ENCODE peak calls at places on chromosome 6, in five cellular contexts. One of them, this sample, is unnamed.

GRCh38 chr6:122631571-122632249 is 21.5 kb downstream of the PKIB start:
- DNase-seq in H9: no peak
- DNase-seq in pancreas: no peak
- DNase-seq in MM.1S: no peak
- DNase-seq in GM12865: no peak
- DNase-seq in this sample: peak

GRCh38 chr6:149842331-149842730 is 21.8 kb downstream of the LRP11 start:
- DNase-seq in pancreas: no peak
- DNase-seq in MM.1S: no peak
- DNase-seq in GM12865: no peak
- DNase-seq in H9: no peak
- DNase-seq in this sample: no peak

GRCh38 chr6:28218312-28219248 is 6.5 kb upstream of the ZSCAN9 start:
- DNase-seq in GM12865: peak
- DNase-seq in MM.1S: peak
- DNase-seq in H9: peak
- DNase-seq in pancreas: peak
- DNase-seq in this sample: peak

GRCh38 chr6:119856136-119856535 is 506.6 kb upstream of the MAN1A1 start:
- DNase-seq in MM.1S: peak
- DNase-seq in H9: no peak
- DNase-seq in GM12865: peak
- DNase-seq in pancreas: no peak
- DNase-seq in this sample: peak

GRCh38 chr6:36977470-36977941 is 8.5 kb downstream of the MTCH1 start:
- DNase-seq in GM12865: peak
- DNase-seq in pancreas: no peak
- DNase-seq in H9: peak
- DNase-seq in MM.1S: no peak
- DNase-seq in this sample: no peak

GRCh38 chr6:75449625-75450206 is 43.9 kb downstream of the FILIP1 start:
- DNase-seq in H9: no peak
- DNase-seq in MM.1S: no peak
- DNase-seq in GM12865: no peak
- DNase-seq in pancreas: no peak
- DNase-seq in this sample: no peak

GRCh38 chr6:36441307-36441894 is 1.3 kb downstream of the PXT1 start:
- DNase-seq in pancreas: peak
- DNase-seq in MM.1S: peak
- DNase-seq in H9: peak
- DNase-seq in GM12865: peak
- DNase-seq in this sample: peak

GRCh38 chr6:35014786-35015185 is 125.7 kb downstream of the ANKS1A start:
- DNase-seq in H9: no peak
- DNase-seq in pancreas: no peak
- DNase-seq in GM12865: no peak
- DNase-seq in MM.1S: no peak
- DNase-seq in this sample: peak

GRCh38 chr6:33147807-33148666 is 44.2 kb downstream of the COL11A2 start:
- DNase-seq in MM.1S: no peak
- DNase-seq in H9: no peak
- DNase-seq in pancreas: no peak
- DNase-seq in GM12865: peak
- DNase-seq in this sample: peak

GRCh38 chr6:21741221-21742109 is 147.9 kb downstream of the SOX4 start:
- DNase-seq in GM12865: no peak
- DNase-seq in H9: no peak
- DNase-seq in pancreas: no peak
- DNase-seq in MM.1S: no peak
- DNase-seq in this sample: no peak

GRCh38 chr6:36068012-36068392 is 40.4 kb downstream of the MAPK14 start:
- DNase-seq in pancreas: no peak
- DNase-seq in H9: no peak
- DNase-seq in MM.1S: no peak
- DNase-seq in GM12865: no peak
- DNase-seq in this sample: no peak

GRCh38 chr6:157791461-157791860 is 31.6 kb upstream of the SNX9 start:
- DNase-seq in H9: no peak
- DNase-seq in pancreas: no peak
- DNase-seq in MM.1S: no peak
- DNase-seq in GM12865: no peak
- DNase-seq in this sample: no peak

GRCh38 chr6:78231002-78231401 is 578.2 kb downstream of the MEI4 start:
- DNase-seq in GM12865: no peak
- DNase-seq in MM.1S: no peak
- DNase-seq in H9: no peak
- DNase-seq in pancreas: no peak
- DNase-seq in this sample: peak

GRCh38 chr6:137664183-137664582 is 170.0 kb upstream of the OLIG3 start:
- DNase-seq in MM.1S: no peak
- DNase-seq in GM12865: no peak
- DNase-seq in pancreas: no peak
- DNase-seq in H9: no peak
- DNase-seq in this sample: no peak

GRCh38 chr6:137665342-137665741 is 171.1 kb upstream of the OLIG3 start:
- DNase-seq in pancreas: no peak
- DNase-seq in MM.1S: no peak
- DNase-seq in GM12865: no peak
- DNase-seq in H9: no peak
- DNase-seq in this sample: no peak

GRCh38 chr6:137659871-137660270 is 165.7 kb upstream of the OLIG3 start:
- DNase-seq in H9: no peak
- DNase-seq in pancreas: no peak
- DNase-seq in MM.1S: no peak
- DNase-seq in GM12865: no peak
- DNase-seq in this sample: no peak

GRCh38 chr6:137660296-137660731 is 166.1 kb upstream of the OLIG3 start:
- DNase-seq in pancreas: no peak
- DNase-seq in H9: no peak
- DNase-seq in MM.1S: peak
- DNase-seq in GM12865: no peak
- DNase-seq in this sample: no peak

DNA sequence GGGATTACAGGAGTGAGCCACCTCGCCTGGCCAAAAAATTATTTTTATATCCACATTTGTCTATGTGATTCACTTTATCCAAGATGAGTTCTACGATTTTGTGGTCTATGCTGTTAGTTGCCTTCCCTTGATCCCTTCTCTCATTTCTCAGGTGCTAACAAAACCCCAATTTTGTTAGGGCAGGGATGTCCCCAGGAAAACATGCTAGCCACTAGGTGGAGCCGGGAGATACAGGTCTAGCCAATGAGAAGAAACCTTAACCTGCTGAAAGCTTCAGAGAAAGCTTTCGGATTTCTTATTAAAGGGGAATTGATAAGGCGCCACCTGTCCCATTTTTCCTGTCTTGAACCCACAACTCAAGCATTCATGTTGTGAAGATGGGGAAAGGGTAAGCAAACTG is 167.4 kb upstream of the OLIG3 start:
- DNase-seq in GM12865: peak
- DNase-seq in H9: peak
- DNase-seq in pancreas: no peak
- DNase-seq in MM.1S: peak
- DNase-seq in this sample: peak
- TF ChIP-seq CTCF in GM12865: peak
- TF ChIP-seq CTCF in H9: peak
- TF ChIP-seq CTCF in pancreas: no peak
- TF ChIP-seq CTCF in MM.1S: peak
- TF ChIP-seq CTCF in this sample: peak

DNA sequence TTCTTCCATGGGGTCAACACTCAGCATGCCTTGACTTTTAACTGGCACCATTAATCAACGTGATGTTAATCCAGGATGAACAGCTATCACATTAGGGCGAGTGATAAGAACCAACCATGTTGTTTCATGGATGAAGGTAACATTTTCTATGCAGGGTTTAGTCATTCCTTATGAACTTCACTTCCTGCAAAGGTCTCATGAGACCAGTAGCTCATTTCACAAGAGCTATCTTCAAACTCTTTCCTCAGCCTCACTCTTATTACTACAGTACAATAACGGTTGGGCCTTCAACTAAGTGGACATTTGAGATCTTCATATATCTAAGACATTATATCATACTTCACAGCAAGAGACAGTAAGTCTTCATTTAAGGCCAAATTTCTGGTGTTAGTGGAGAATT is 22.7 kb upstream of the SGK1 start:
- DNase-seq in H9: no peak
- DNase-seq in GM12865: no peak
- DNase-seq in MM.1S: no peak
- DNase-seq in pancreas: no peak
- DNase-seq in this sample: no peak
- TF ChIP-seq CTCF in H9: no peak
- TF ChIP-seq CTCF in GM12865: no peak
- TF ChIP-seq CTCF in MM.1S: no peak
- TF ChIP-seq CTCF in pancreas: no peak
- TF ChIP-seq CTCF in this sample: no peak

GRCh38 chr6:29651413-29652197 is 5.3 kb upstream of the MOG start:
- DNase-seq in H9: no peak
- DNase-seq in MM.1S: peak
- DNase-seq in pancreas: no peak
- DNase-seq in GM12865: peak
- DNase-seq in this sample: peak
- TF ChIP-seq CTCF in H9: peak
- TF ChIP-seq CTCF in MM.1S: peak
- TF ChIP-seq CTCF in pancreas: peak
- TF ChIP-seq CTCF in GM12865: peak
- TF ChIP-seq CTCF in this sample: peak

GRCh38 chr6:26216015-26216885 is 129.0 kb downstream of the HFE start:
- DNase-seq in MM.1S: peak
- DNase-seq in pancreas: no peak
- DNase-seq in GM12865: peak
- DNase-seq in H9: peak
- DNase-seq in this sample: peak

GRCh38 chr6:26214826-26215199 is 127.6 kb downstream of the HFE start:
- DNase-seq in pancreas: no peak
- DNase-seq in MM.1S: no peak
- DNase-seq in GM12865: no peak
- DNase-seq in H9: no peak
- DNase-seq in this sample: no peak

GRCh38 chr6:26213334-26214075 is 126.3 kb downstream of the HFE start:
- DNase-seq in GM12865: no peak
- DNase-seq in pancreas: no peak
- DNase-seq in MM.1S: no peak
- DNase-seq in H9: no peak
- DNase-seq in this sample: no peak

GRCh38 chr6:26215200-26216014 is 128.2 kb downstream of the HFE start:
- DNase-seq in MM.1S: peak
- DNase-seq in H9: no peak
- DNase-seq in GM12865: peak
- DNase-seq in pancreas: no peak
- DNase-seq in this sample: peak

DNA sequence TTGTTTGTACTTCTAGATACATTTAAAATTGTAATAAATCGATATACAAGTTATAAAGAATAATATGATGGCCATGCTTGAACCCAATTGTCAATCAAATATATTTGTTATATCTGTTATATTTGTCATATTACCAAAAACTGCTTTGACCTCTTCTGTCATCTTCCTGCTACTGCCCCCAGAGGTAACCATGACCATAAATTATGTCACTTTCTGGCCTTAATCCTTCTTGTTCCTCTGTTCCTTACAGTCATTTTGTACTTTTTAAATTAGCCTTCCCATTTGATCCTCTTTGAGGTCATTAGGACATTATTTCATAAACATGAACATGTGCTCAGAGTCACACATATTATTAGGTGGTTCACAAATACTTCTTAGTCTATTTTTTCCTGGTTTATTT is 124.7 kb downstream of the HFE start:
- DNase-seq in pancreas: no peak
- DNase-seq in GM12865: no peak
- DNase-seq in H9: no peak
- DNase-seq in MM.1S: no peak
- DNase-seq in this sample: no peak
- TF ChIP-seq CTCF in pancreas: no peak
- TF ChIP-seq CTCF in GM12865: no peak
- TF ChIP-seq CTCF in H9: peak
- TF ChIP-seq CTCF in MM.1S: no peak
- TF ChIP-seq CTCF in this sample: no peak

GRCh38 chr6:106974999-106975698 is 620 bp upstream of the CD24 start:
- DNase-seq in pancreas: peak
- DNase-seq in MM.1S: peak
- DNase-seq in H9: peak
- DNase-seq in GM12865: peak
- DNase-seq in this sample: peak
- TF ChIP-seq CTCF in pancreas: no peak
- TF ChIP-seq CTCF in MM.1S: no peak
- TF ChIP-seq CTCF in H9: peak
- TF ChIP-seq CTCF in GM12865: peak
- TF ChIP-seq CTCF in this sample: peak

GRCh38 chr6:16403831-16404230 is 165.4 kb downstream of the GMPR start:
- DNase-seq in pancreas: no peak
- DNase-seq in GM12865: no peak
- DNase-seq in H9: no peak
- DNase-seq in MM.1S: no peak
- DNase-seq in this sample: no peak
- TF ChIP-seq CTCF in pancreas: no peak
- TF ChIP-seq CTCF in GM12865: no peak
- TF ChIP-seq CTCF in H9: peak
- TF ChIP-seq CTCF in MM.1S: peak
- TF ChIP-seq CTCF in this sample: peak

This sample was measured in MCF 10A.